ENCODE peak calls at places on chromosomes 2 and 18, in nine cellular contexts. C is fibroblast of lung, Z is ovary, P is A549, Q is NCI-H1436, G is neural crest cell, D is tibial nerve, U is cardiac fibroblast, V is mesothelial cell of epicardium. H is an unnamed sample.

GRCh38 chr18:43563780-43564179 is 286.5 kb upstream of the SYT4 start:
- DNase-seq in Q (peak; percentile 33), G (peak; percentile 32), C (peak; percentile 35), Z (no peak), U (peak; percentile 59), V (no peak), P (peak; percentile 24), D (no peak), H (peak; percentile 42)

GRCh38 chr18:55489034-55489741 is 98.8 kb downstream of the TCF4 start:
- DNase-seq in C (peak; percentile 57), U (no peak), P (no peak), G (no peak), V (no peak), Z (no peak), D (no peak), Q (no peak), H (no peak)

GRCh38 chr18:25979358-25979727 is 111.1 kb downstream of the SS18 start:
- DNase-seq in Z (no peak), U (no peak), Q (no peak), C (no peak), P (no peak), V (no peak), G (no peak), D (no peak), H (no peak)

GRCh38 chr2:43132523-43133301 is 93.7 kb downstream of the ZFP36L2 start:
- DNase-seq in Z (no peak), V (no peak), U (no peak), D (no peak), Q (no peak), C (no peak), G (no peak), P (no peak), H (no peak)

GRCh38 chr2:202405798-202406197 is 29.7 kb downstream of the BMPR2 start:
- DNase-seq in V (no peak), Z (no peak), D (no peak), C (no peak), U (no peak), G (no peak), P (no peak), Q (no peak), H (no peak)

GRCh38 chr2:69600425-69600824 is 43.1 kb downstream of the AAK1 start:
- DNase-seq in U (no peak), C (no peak), Q (no peak), G (no peak), P (no peak), V (no peak), Z (no peak), D (no peak), H (no peak)

GRCh38 chr18:52677991-52678390 is 338.0 kb downstream of the DCC start:
- DNase-seq in Q (no peak), D (no peak), G (peak; percentile 9), Z (no peak), P (no peak), V (no peak), U (no peak), C (no peak), H (no peak)

GRCh38 chr2:88627856-88628568 is 748 bp upstream of the EIF2AK3 start:
- DNase-seq in U (peak; percentile 98), D (peak; percentile 94), P (peak; percentile 98), G (peak; percentile 69), Q (peak; percentile 41), C (peak; percentile 96), Z (peak; percentile 88), V (peak; percentile 35), H (no peak)

GRCh38 chr18:26460449-26461091 is 87.8 kb downstream of the KCTD1 start:
- DNase-seq in V (no peak), Z (no peak), P (peak; percentile 41), C (peak; percentile 88), D (no peak), U (peak; percentile 39), Q (no peak), G (no peak), H (no peak)

GRCh38 chr2:63434024-63434423 is 154.3 kb downstream of the WDPCP start:
- DNase-seq in Z (no peak), Q (no peak), D (no peak), P (no peak), V (no peak), C (no peak), G (no peak), U (no peak), H (no peak)

GRCh38 chr2:62221141-62221540 is 25.2 kb downstream of the B3GNT2 start:
- DNase-seq in U (peak; percentile 88), Z (no peak), P (no peak), C (peak; percentile 39), D (no peak), Q (no peak), G (no peak), V (no peak), H (no peak)